ENCODE peak calls at places on chromosomes 1 and 21, in six cellular contexts. One of them, this sample, is unnamed.
A peak's percentile ranks its signal among the peaks of the same experiment; 100 is the strongest.

GRCh38 chr1:60345621-60346020 is 272.1 kb upstream of the C1orf87 start:
- DNase-seq in CD8-positive, alpha-beta memory T cell: no peak
- DNase-seq in SK-MEL-5: no peak
- DNase-seq in dorsolateral prefrontal cortex: no peak
- DNase-seq in GM12865: no peak
- DNase-seq in activated gamma-delta T cell treated with anti-CD3 and anti-CD28 coated beads, Interleukin-2, amount 50 U/mL, for 16 hours: no peak
- DNase-seq in this sample: no peak

GRCh38 chr21:27423073-27423472 is 456.2 kb upstream of the ADAMTS5 start:
- DNase-seq in CD8-positive, alpha-beta memory T cell: no peak
- DNase-seq in SK-MEL-5: no peak
- DNase-seq in dorsolateral prefrontal cortex: no peak
- DNase-seq in GM12865: no peak
- DNase-seq in activated gamma-delta T cell treated with anti-CD3 and anti-CD28 coated beads, Interleukin-2, amount 50 U/mL, for 16 hours: no peak
- DNase-seq in this sample: no peak

GRCh38 chr1:167250482-167250881 is 29.8 kb downstream of the POU2F1 start:
- DNase-seq in CD8-positive, alpha-beta memory T cell: no peak
- DNase-seq in SK-MEL-5: no peak
- DNase-seq in dorsolateral prefrontal cortex: no peak
- DNase-seq in GM12865: no peak
- DNase-seq in activated gamma-delta T cell treated with anti-CD3 and anti-CD28 coated beads, Interleukin-2, amount 50 U/mL, for 16 hours: no peak
- DNase-seq in this sample: no peak

GRCh38 chr1:183877321-183877720 is 72.4 kb downstream of the RGL1 start:
- DNase-seq in CD8-positive, alpha-beta memory T cell: no peak
- DNase-seq in SK-MEL-5: no peak
- DNase-seq in dorsolateral prefrontal cortex: peak; percentile 69
- DNase-seq in GM12865: no peak
- DNase-seq in activated gamma-delta T cell treated with anti-CD3 and anti-CD28 coated beads, Interleukin-2, amount 50 U/mL, for 16 hours: no peak
- DNase-seq in this sample: no peak

GRCh38 chr1:234515821-234516241 is 36.9 kb upstream of the TARBP1 start:
- DNase-seq in CD8-positive, alpha-beta memory T cell: no peak
- DNase-seq in SK-MEL-5: peak; percentile 51
- DNase-seq in dorsolateral prefrontal cortex: no peak
- DNase-seq in GM12865: no peak
- DNase-seq in activated gamma-delta T cell treated with anti-CD3 and anti-CD28 coated beads, Interleukin-2, amount 50 U/mL, for 16 hours: no peak
- DNase-seq in this sample: no peak

GRCh38 chr1:4601986-4602385 is 52.4 kb upstream of the AJAP1 start:
- DNase-seq in CD8-positive, alpha-beta memory T cell: no peak
- DNase-seq in SK-MEL-5: no peak
- DNase-seq in dorsolateral prefrontal cortex: no peak
- DNase-seq in GM12865: no peak
- DNase-seq in activated gamma-delta T cell treated with anti-CD3 and anti-CD28 coated beads, Interleukin-2, amount 50 U/mL, for 16 hours: no peak
- DNase-seq in this sample: no peak

GRCh38 chr1:109764561-109765482 is 1.1 kb upstream of the EPS8L3 start:
- DNase-seq in CD8-positive, alpha-beta memory T cell: no peak
- DNase-seq in SK-MEL-5: no peak
- DNase-seq in dorsolateral prefrontal cortex: peak; percentile 15
- DNase-seq in GM12865: no peak
- DNase-seq in activated gamma-delta T cell treated with anti-CD3 and anti-CD28 coated beads, Interleukin-2, amount 50 U/mL, for 16 hours: no peak
- DNase-seq in this sample: no peak

GRCh38 chr1:223402790-223403142 is 9.6 kb downstream of the CCDC185 start:
- DNase-seq in CD8-positive, alpha-beta memory T cell: no peak
- DNase-seq in SK-MEL-5: no peak
- DNase-seq in dorsolateral prefrontal cortex: no peak
- DNase-seq in GM12865: no peak
- DNase-seq in activated gamma-delta T cell treated with anti-CD3 and anti-CD28 coated beads, Interleukin-2, amount 50 U/mL, for 16 hours: no peak
- DNase-seq in this sample: no peak

GRCh38 chr1:150973258-150973825 is 1.3 kb downstream of the CERS2 start:
- DNase-seq in CD8-positive, alpha-beta memory T cell: no peak
- DNase-seq in SK-MEL-5: no peak
- DNase-seq in dorsolateral prefrontal cortex: peak; percentile 54
- DNase-seq in GM12865: peak; percentile 33
- DNase-seq in activated gamma-delta T cell treated with anti-CD3 and anti-CD28 coated beads, Interleukin-2, amount 50 U/mL, for 16 hours: no peak
- DNase-seq in this sample: peak; percentile 21

This sample was measured in OCI-LY7.